ENCODE peak calls at places on chromosomes 4 and X, in seven cellular contexts. M is body of pancreas, R is HCT116, O is prostate gland, L is erythroblast, G is heart left ventricle, I is GM12891. K is an unnamed sample.

GRCh38 chr4:182219400-182219799 is 23.8 kb upstream of the TENM3 start:
- DNase-seq in O (no peak), R (no peak), I (no peak), M (no peak), G (no peak), L (no peak), K (no peak)

GRCh38 chr4:176034498-176034897 is 31.1 kb upstream of the WDR17 start:
- DNase-seq in R (peak), O (no peak), M (no peak), L (peak), I (no peak), G (no peak), K (no peak)

GRCh38 chr4:95547708-95548471 is 883 bp downstream of the UNC5C start:
- DNase-seq in G (no peak), I (no peak), M (no peak), R (no peak), O (peak), L (peak), K (peak)

GRCh38 chr4:2537011-2537830 is 774 bp downstream of the FAM193A start:
- DNase-seq in I (no peak), M (peak), R (no peak), O (peak), L (peak), G (peak), K (peak)

GRCh38 chr4:11313157-11313943 is 115.3 kb downstream of the HS3ST1 start:
- DNase-seq in R (no peak), O (no peak), M (no peak), G (no peak), I (no peak), L (no peak), K (no peak)

GRCh38 chr4:125070869-125071268 is 243.9 kb upstream of the FAT4 start:
- DNase-seq in O (no peak), R (no peak), I (no peak), L (no peak), G (no peak), M (peak), K (no peak)

GRCh38 chrX:43559643-43560042 is 96.5 kb upstream of the MAOA start:
- DNase-seq in G (peak), I (no peak), M (peak), L (peak), R (peak), O (peak), K (peak)

GRCh38 chrX:44898411-44899221 is 25.6 kb downstream of the KDM6A start:
- DNase-seq in G (no peak), R (no peak), M (peak), I (no peak), O (no peak), L (peak), K (no peak)

GRCh38 chr4:175562111-175562510 is 250.0 kb downstream of the GPM6A start:
- DNase-seq in G (no peak), M (no peak), L (no peak), O (no peak), I (no peak), R (no peak), K (no peak)

GRCh38 chr4:1345905-1346780 is 865 bp upstream of the UVSSA start:
- DNase-seq in G (peak), I (peak), L (peak), O (peak), R (no peak), M (peak), K (peak)
- TF ChIP-seq POLR2A in G (no peak), I (no peak), L (no peak), O (no peak), R (no peak), M (peak), K (no peak)

DNA sequence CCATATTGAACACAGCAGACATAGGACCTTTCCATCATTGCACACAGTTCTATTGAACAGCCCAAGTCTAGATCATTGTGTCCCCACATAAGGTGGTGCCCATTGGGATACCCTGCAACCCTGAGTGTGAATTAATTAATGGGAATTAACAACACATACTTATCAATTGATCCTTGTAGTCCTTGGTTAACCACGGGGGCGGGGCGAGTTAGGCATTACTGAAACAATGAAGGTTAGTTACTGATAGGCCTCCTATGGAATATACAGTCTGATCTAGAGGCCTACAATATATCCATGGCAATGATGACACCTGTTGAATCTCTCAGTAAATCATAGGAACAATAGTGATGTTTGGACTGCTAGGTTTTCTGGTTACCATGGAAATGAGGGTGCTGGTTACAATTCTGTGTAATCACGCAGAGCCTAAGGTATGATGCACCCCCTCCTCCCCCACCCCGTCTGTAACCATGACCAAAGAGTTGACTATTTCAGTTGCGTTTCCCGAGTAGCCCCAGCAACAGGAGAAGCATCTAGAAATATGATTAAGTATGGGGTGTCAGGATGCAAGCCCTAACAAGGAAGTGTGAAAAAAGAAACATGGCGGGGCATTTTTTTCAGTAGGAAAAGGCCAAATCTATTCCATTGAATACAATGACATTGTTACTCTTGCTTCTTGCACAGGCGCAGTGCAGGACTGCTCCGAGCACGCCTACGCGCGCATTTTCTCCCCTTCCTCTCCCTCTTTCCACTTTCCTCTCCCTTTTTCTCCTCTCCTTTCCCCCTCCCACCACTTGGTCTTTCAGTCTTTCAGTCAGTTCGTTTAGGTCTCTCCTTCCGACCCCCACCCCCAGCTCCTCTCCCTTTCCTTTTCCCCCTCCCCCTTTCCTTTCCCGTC is 674 bp upstream of the NONO start:
- DNase-seq in G (no peak), L (no peak), I (no peak), M (no peak), R (peak), O (no peak), K (no peak)
- TF ChIP-seq POLR2A in G (no peak), L (no peak), I (no peak), M (no peak), R (no peak), O (no peak), K (no peak)

GRCh38 chr4:149063007-149063406 is 620.8 kb upstream of the NR3C2 start:
- DNase-seq in O (no peak), R (no peak), L (no peak), M (no peak), G (no peak), I (no peak), K (no peak)

GRCh38 chr4:149056615-149057014 is 614.4 kb upstream of the NR3C2 start:
- DNase-seq in M (no peak), G (no peak), I (no peak), L (no peak), O (no peak), R (no peak), K (no peak)

DNA sequence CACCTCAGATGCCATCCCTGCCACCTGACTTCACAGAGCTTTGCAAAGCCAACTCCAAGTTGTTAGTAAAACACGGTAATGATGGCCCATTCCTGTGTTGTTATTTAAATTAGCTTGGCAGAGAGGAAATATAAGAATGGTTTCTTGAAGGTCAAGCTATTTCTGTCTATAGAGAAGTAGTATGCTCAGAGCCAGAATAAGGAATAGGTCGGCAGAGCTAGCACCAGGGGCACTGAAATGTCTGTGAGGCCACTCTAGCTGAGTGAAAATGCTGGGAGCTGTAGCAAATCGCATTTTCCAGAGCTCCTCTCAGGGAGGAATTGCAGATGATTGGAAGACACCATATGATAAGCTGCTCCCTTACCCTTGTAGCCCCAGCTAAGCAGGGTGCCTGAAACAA is 615.4 kb upstream of the NR3C2 start:
- DNase-seq in R (no peak), L (no peak), G (no peak), I (no peak), O (no peak), M (no peak), K (no peak)
- TF ChIP-seq POLR2A in R (no peak), L (no peak), G (no peak), I (no peak), O (no peak), M (no peak), K (no peak)

DNA sequence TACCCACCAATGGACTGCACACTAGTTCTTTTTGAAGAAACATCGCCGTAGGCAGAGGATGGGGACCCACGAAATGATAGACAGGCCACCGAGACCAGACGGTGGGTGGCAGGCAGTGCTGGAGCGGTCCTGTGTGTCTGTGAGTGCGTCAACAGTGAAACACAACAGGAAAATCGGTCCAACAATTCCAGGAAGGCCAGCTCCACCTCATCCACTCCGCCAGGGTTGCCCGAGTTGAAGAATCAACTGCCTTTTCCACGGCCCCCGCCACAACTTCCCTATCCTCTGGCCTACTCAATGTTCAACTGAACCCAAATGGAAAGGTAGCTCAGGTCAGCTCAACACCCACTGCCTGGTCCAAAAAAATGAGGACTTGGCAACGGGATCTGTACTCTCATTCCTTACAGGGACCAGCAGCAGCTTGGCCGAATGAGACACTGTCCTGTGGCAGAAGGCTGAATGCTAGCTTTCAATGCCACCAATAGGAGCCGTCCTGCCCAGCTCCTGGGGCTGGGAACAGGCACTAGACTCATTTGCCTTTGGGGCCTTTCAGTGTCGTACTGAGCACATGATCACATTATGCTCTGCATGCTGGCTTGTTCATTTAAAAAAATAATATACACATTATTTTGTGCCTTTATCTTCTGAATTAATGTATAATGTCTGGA is 43.5 kb downstream of the MID1 start:
- DNase-seq in M (no peak), R (no peak), O (no peak), I (no peak), G (peak), L (no peak), K (no peak)
- TF ChIP-seq POLR2A in M (no peak), R (no peak), O (no peak), I (no peak), G (no peak), L (no peak), K (no peak)

GRCh38 chr4:8428288-8429097 is 12.0 kb downstream of the ACOX3 start:
- DNase-seq in O (peak), R (peak), M (peak), I (peak), G (peak), L (peak), K (peak)
- TF ChIP-seq POLR2A in O (peak), R (peak), M (peak), I (peak), G (peak), L (peak), K (peak)